ENCODE peak calls at places on chromosome 2, in ten cellular contexts. U, D, T, J, N, Z, G, S, P and K are unnamed samples.

GRCh38 chr2:223760838-223761502 is 76.4 kb downstream of the AP1S3 start:
- DNase-seq in T (peak; percentile 65), G (peak; percentile 89), N (peak; percentile 87), S (no peak), D (peak; percentile 55), Z (no peak), P (peak; percentile 61), J (no peak), U (peak; percentile 20), K (no peak)

GRCh38 chr2:179692610-179693009 is 168.8 kb downstream of the ZNF385B start:
- DNase-seq in P (no peak), S (no peak), N (no peak), J (no peak), D (peak; percentile 25), U (no peak), T (no peak), Z (no peak), G (peak; percentile 39), K (no peak)

GRCh38 chr2:145563752-145564615 is 1044.1 kb upstream of the ZEB2 start:
- DNase-seq in U (no peak), Z (no peak), N (no peak), J (no peak), G (peak; percentile 72), D (no peak), P (peak; percentile 48), T (peak; percentile 8), S (no peak), K (no peak)

GRCh38 chr2:17538844-17539554 is 1.5 kb upstream of the VSNL1 start:
- DNase-seq in G (peak; percentile 41), N (no peak), P (peak; percentile 39), S (peak; percentile 77), U (peak; percentile 87), Z (peak; percentile 88), J (peak; percentile 48), T (peak; percentile 48), D (peak; percentile 87), K (no peak)

GRCh38 chr2:104856086-104856972 is 2.4 kb downstream of the POU3F3 start:
- DNase-seq in P (no peak), J (no peak), N (peak; percentile 20), Z (no peak), G (no peak), D (peak; percentile 75), S (no peak), T (no peak), U (peak; percentile 51), K (no peak)

GRCh38 chr2:21041943-21042707 is 1.7 kb downstream of the APOB start:
- DNase-seq in J (no peak), D (no peak), S (no peak), G (no peak), T (no peak), N (no peak), Z (no peak), P (peak; percentile 19), U (peak; percentile 72), K (no peak)

GRCh38 chr2:156784034-156784433 is 347.9 kb downstream of the GPD2 start:
- DNase-seq in N (no peak), T (no peak), G (no peak), U (peak; percentile 34), D (no peak), J (no peak), S (peak; percentile 87), P (no peak), Z (no peak), K (no peak)

GRCh38 chr2:75006041-75006440 is 47.6 kb downstream of the POLE4 start:
- DNase-seq in T (no peak), P (no peak), J (no peak), N (no peak), D (no peak), G (no peak), Z (no peak), U (no peak), S (no peak), K (no peak)

GRCh38 chr2:41930807-41931566 is 116.8 kb upstream of the PKDCC start:
- DNase-seq in P (peak; percentile 93), D (no peak), U (no peak), G (no peak), J (peak; percentile 55), Z (no peak), S (no peak), T (no peak), N (no peak), K (no peak)

GRCh38 chr2:24015562-24016375 is 5.9 kb downstream of the MFSD2B start:
- DNase-seq in N (no peak), P (peak; percentile 81), G (peak; percentile 83), J (no peak), U (peak; percentile 56), Z (peak; percentile 22), T (peak; percentile 70), D (no peak), S (no peak), K (no peak)

GRCh38 chr2:50956886-50957285 is 75.0 kb downstream of the NRXN1 start:
- DNase-seq in D (no peak), U (no peak), Z (no peak), S (no peak), T (no peak), N (no peak), J (no peak), P (peak; percentile 50), G (no peak), K (no peak)

DNA sequence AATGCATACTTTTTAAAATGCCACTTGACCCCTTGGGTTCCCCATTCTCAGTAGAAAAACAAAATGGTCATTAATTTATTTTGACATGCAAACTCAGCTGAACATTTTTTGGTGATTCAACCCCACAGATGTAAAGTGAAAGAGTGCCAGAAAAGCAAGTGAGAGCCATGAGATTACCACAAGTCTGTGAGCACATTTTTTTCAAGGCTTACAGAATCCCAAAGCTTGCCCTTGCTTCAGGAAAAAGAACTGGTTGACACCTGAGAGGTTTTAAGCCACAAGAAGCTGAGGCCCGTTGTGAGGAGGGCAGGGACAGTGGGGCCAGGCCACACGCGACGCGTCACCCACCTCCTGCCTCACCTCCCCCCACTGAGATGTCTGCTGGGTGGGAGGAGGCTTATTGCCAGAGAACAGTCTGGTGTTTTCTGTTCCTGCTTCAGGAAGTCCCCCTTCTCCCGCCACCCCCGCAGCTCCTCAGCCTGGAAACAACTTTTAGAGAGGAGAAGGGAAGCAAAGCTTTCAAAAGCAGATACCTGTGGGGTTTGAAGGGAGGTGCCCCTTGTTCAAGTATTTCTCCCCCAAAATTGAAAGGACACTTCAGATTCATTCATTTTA is 70.5 kb upstream of the CYP1B1 start:
- DNase-seq in J (peak; percentile 60), P (peak; percentile 97), T (peak; percentile 95), G (peak; percentile 95), S (no peak), Z (no peak), U (no peak), N (peak; percentile 86), D (peak; percentile 89), K (no peak)
- H3K4me3 ChIP-seq in J (no peak overlapping the region), P (no peak overlapping the region), T (peak overlapping the region; percentile 36), G (no peak overlapping the region), S (no peak overlapping the region), Z (no peak overlapping the region), U (peak overlapping the region; percentile 7), N (peak overlapping the region; percentile 4), D (no peak overlapping the region), K (no peak overlapping the region)

DNA sequence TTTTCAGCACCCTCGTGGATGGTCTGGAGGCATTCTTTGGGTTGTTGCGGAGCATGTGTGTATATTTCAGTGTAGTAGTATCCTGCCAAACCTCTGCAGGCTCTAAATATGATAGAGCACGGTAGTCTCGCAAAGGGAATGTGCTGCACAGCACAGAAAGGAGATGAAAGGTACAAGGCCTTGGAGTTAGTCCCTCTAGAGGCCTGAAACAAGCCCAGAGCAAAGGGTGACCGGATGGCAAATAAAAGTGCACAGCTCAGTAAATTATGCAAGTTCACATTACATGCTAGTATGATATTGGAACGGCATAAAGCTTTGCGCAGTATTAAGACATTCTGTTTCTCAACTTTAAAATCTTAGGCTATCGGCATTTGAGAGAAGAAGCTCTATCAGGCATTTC is 294.5 kb upstream of the REV1 start:
- DNase-seq in N (no peak), S (no peak), G (no peak), D (no peak), J (no peak), P (no peak), Z (no peak), T (no peak), U (no peak), K (no peak)
- H3K4me3 ChIP-seq in N (no peak overlapping the region), S (no peak overlapping the region), G (no peak overlapping the region), D (no peak overlapping the region), J (no peak overlapping the region), P (no peak overlapping the region), Z (no peak overlapping the region), T (no peak overlapping the region), U (no peak overlapping the region), K (no peak overlapping the region)

DNA sequence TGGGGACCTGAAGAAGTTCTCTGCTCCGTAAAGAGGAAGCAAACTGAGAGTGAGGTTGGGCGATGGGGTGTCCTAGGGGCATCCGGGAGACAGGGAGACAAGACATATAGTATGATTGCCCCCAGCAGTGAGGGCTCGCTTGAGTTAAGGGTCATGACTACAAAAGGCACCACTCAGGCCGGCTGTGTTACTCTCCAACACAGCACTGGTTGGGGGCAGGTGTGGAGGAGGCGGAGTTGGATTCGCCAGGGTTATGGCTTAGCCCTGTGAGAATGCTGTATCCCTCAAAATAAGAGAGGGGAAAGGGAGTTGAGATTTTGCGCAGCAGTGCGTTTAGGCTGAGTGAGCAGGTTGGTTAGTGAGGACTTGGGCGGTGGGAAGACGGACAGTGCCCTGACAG is 12.0 kb downstream of the DYSF start:
- DNase-seq in N (peak; percentile 48), Z (no peak), D (no peak), J (no peak), P (no peak), T (no peak), S (no peak), U (no peak), G (no peak), K (no peak)
- H3K4me3 ChIP-seq in N (no peak overlapping the region), Z (no peak overlapping the region), D (no peak overlapping the region), J (no peak overlapping the region), P (no peak overlapping the region), T (no peak overlapping the region), S (no peak overlapping the region), U (no peak overlapping the region), G (no peak overlapping the region), K (no peak overlapping the region)

GRCh38 chr2:112765251-112765650 is 842 bp upstream of the CKAP2L start:
- DNase-seq in D (no peak), P (no peak), Z (no peak), S (no peak), J (no peak), U (no peak), N (no peak), T (no peak), G (no peak), K (no peak)

GRCh38 chr2:112762276-112762675 is 2.1 kb downstream of the CKAP2L start:
- DNase-seq in Z (no peak), T (no peak), N (no peak), J (no peak), U (no peak), S (no peak), G (no peak), P (no peak), D (no peak), K (no peak)

GRCh38 chr2:112767693-112768380 is 3.4 kb upstream of the CKAP2L start:
- DNase-seq in T (no peak), G (no peak), S (no peak), N (no peak), U (no peak), Z (no peak), P (peak; percentile 44), D (no peak), J (no peak), K (no peak)

GRCh38 chr2:112768432-112768831 is 4.0 kb upstream of the CKAP2L start:
- DNase-seq in J (no peak), N (no peak), D (no peak), Z (no peak), S (no peak), P (peak; percentile 52), T (no peak), G (peak; percentile 24), U (no peak), K (no peak)

GRCh38 chr2:112764071-112765044 is at the start of gene CKAP2L:
- DNase-seq in T (peak; percentile 97), S (peak; percentile 98), U (peak; percentile 95), G (peak; percentile 98), N (peak; percentile 100), D (peak; percentile 99), J (peak; percentile 89), P (peak; percentile 99), Z (peak; percentile 98), K (peak; percentile 96)
- H3K4me3 ChIP-seq in T (peak within 1 kb of the TSS; percentile 79), S (peak within 1 kb of the TSS; percentile 94), U (peak within 1 kb of the TSS; percentile 89), G (peak within 1 kb of the TSS; percentile 79), N (peak within 1 kb of the TSS; percentile 85), D (peak within 1 kb of the TSS; percentile 88), J (peak within 1 kb of the TSS; percentile 50), P (peak within 1 kb of the TSS; percentile 73), Z (peak within 1 kb of the TSS; percentile 88), K (peak within 1 kb of the TSS; percentile 82)